ENCODE peak calls at places on chromosomes 3 and 15, in eight cellular contexts. A is NT2/D1; J is lower lobe of right lung; H is activated T-cell treated with anti-CD3 and anti-CD28 coated beads, Interleukin-2, amount 50 U/mL, for 1 hour; G is psoas muscle; O is sciatic nerve; V is T-helper 17 cell; D is hypothalamus. Z is an unnamed sample.

GRCh38 chr15:73340502-73341192 is 28.1 kb downstream of the HCN4 start:
- DNase-seq in A (no peak), J (no peak), H (no peak), G (no peak), O (no peak), V (no peak), D (no peak), Z (no peak)

GRCh38 chr15:58038426-58039106 is 26.9 kb downstream of the ALDH1A2 start:
- DNase-seq in A (no peak), J (no peak), H (no peak), G (no peak), O (no peak), V (no peak), D (no peak), Z (no peak)

GRCh38 chr3:188689101-188689574 is 482.6 kb upstream of the TPRG1 start:
- DNase-seq in A (no peak), J (no peak), H (no peak), G (peak; percentile 17), O (no peak), V (no peak), D (no peak), Z (no peak)

GRCh38 chr3:172582712-172583111 is 59.5 kb upstream of the TNFSF10 start:
- DNase-seq in A (no peak), J (no peak), H (no peak), G (no peak), O (no peak), V (no peak), D (no peak), Z (no peak)

GRCh38 chr3:152071924-152072323 is 196.8 kb upstream of the MBNL1 start:
- DNase-seq in A (peak; percentile 5), J (no peak), H (no peak), G (no peak), O (no peak), V (no peak), D (no peak), Z (no peak)

GRCh38 chr3:150232992-150233451 is 175.1 kb upstream of the TSC22D2 start:
- DNase-seq in A (no peak), J (no peak), H (no peak), G (no peak), O (no peak), V (no peak), D (no peak), Z (no peak)

GRCh38 chr3:50588759-50589433 is 19.6 kb downstream of the HEMK1 start:
- DNase-seq in A (no peak), J (no peak), H (no peak), G (no peak), O (no peak), V (no peak), D (no peak), Z (no peak)

GRCh38 chr3:134799393-134799792 is 4.3 kb downstream of the EPHB1 start:
- DNase-seq in A (no peak), J (no peak), H (no peak), G (no peak), O (no peak), V (no peak), D (no peak), Z (no peak)

GRCh38 chr3:46361408-46362283 is 7.7 kb downstream of the CCR2 start:
- DNase-seq in A (no peak), J (no peak), H (no peak), G (peak; percentile 36), O (no peak), V (no peak), D (no peak), Z (no peak)

GRCh38 chr15:62495670-62496328 is 330.7 kb upstream of the C2CD4B start:
- DNase-seq in A (no peak), J (no peak), H (no peak), G (peak; percentile 44), O (no peak), V (no peak), D (no peak), Z (peak; percentile 45)

GRCh38 chr15:33182278-33182905 is 12.1 kb downstream of the FMN1 start:
- DNase-seq in A (no peak), J (no peak), H (no peak), G (no peak), O (no peak), V (no peak), D (no peak), Z (no peak)

GRCh38 chr15:38587214-38587613 is 22.6 kb upstream of the RASGRP1 start:
- DNase-seq in A (no peak), J (no peak), H (no peak), G (no peak), O (no peak), V (no peak), D (no peak), Z (no peak)

GRCh38 chr15:71295242-71296031 is 180.2 kb downstream of the THSD4 start:
- DNase-seq in A (no peak), J (no peak), H (no peak), G (no peak), O (no peak), V (no peak), D (no peak), Z (no peak)